ENCODE peak calls at places on chromosomes 16 and 17, in eight cellular contexts. M, O, W, P, S, H, Z and I are unnamed samples.

GRCh38 chr16:82379601-82380000 is 209.6 kb upstream of the MPHOSPH6 start:
- DNase-seq in Z (no peak), S (no peak), H (no peak), W (no peak), P (no peak), O (no peak), M (no peak), I (no peak)

GRCh38 chr16:50067290-50067853 is 1.6 kb downstream of the HEATR3 start:
- DNase-seq in S (peak), W (peak), M (no peak), H (no peak), Z (peak), P (no peak), O (no peak), I (no peak)

GRCh38 chr17:36632916-36633846 is 31.8 kb downstream of the MRM1 start:
- DNase-seq in S (no peak), O (no peak), P (no peak), H (no peak), W (no peak), M (no peak), Z (no peak), I (no peak)

GRCh38 chr17:11935734-11936406 is 61.4 kb downstream of the ZNF18 start:
- DNase-seq in W (peak), P (no peak), Z (peak), S (no peak), H (no peak), M (peak), O (peak), I (peak)

GRCh38 chr16:65070831-65071230 is 51.0 kb downstream of the CDH11 start:
- DNase-seq in S (peak), W (peak), Z (no peak), P (peak), M (no peak), O (peak), H (no peak), I (no peak)

GRCh38 chr17:8314797-8315739 is 5.0 kb downstream of the ARHGEF15 start:
- DNase-seq in P (no peak), M (no peak), Z (no peak), S (no peak), W (no peak), H (peak), O (no peak), I (no peak)

GRCh38 chr17:59846391-59847165 is 46.2 kb downstream of the TUBD1 start:
- DNase-seq in S (peak), M (no peak), P (peak), W (peak), H (no peak), O (peak), Z (no peak), I (no peak)

GRCh38 chr17:57601328-57601727 is 143.8 kb downstream of the CCDC182 start:
- DNase-seq in Z (no peak), W (no peak), H (peak), S (no peak), P (no peak), O (no peak), M (no peak), I (no peak)

GRCh38 chr16:58732545-58733247 is 1.4 kb downstream of the GOT2 start:
- DNase-seq in S (no peak), M (no peak), O (no peak), Z (no peak), P (no peak), H (no peak), W (no peak), I (no peak)

GRCh38 chr17:27241346-27241946 is 52.5 kb upstream of the WSB1 start:
- DNase-seq in P (no peak), H (no peak), O (peak), S (no peak), M (no peak), W (no peak), Z (no peak), I (no peak)

GRCh38 chr17:28892024-28892423 is 5.5 kb downstream of the FLOT2 start:
- DNase-seq in Z (no peak), H (peak), S (no peak), O (no peak), P (no peak), M (no peak), W (no peak), I (no peak)

GRCh38 chr17:3927628-3928010 is 11.4 kb upstream of the P2RX1 start:
- DNase-seq in O (no peak), H (no peak), W (no peak), S (no peak), P (peak), M (no peak), Z (no peak), I (no peak)

GRCh38 chr17:55722016-55722706 is 503 bp downstream of the TMEM100 start:
- DNase-seq in P (no peak), O (no peak), H (no peak), S (no peak), W (no peak), Z (no peak), M (no peak), I (no peak)

GRCh38 chr17:17171991-17172939 is 33.9 kb downstream of the PLD6 start:
- DNase-seq in Z (no peak), W (no peak), O (no peak), M (no peak), S (no peak), H (no peak), P (no peak), I (no peak)
- TF ChIP-seq CTCF in Z (no peak), W (no peak), O (no peak), M (peak), S (no peak), H (no peak), P (no peak), I (no peak)

GRCh38 chr16:10367616-10368188 is 18.2 kb upstream of the ATF7IP2 start:
- DNase-seq in M (no peak), P (no peak), W (no peak), Z (no peak), O (no peak), S (no peak), H (no peak), I (peak)

GRCh38 chr16:10356870-10357842 is 28.7 kb upstream of the ATF7IP2 start:
- DNase-seq in H (no peak), P (no peak), W (no peak), O (no peak), Z (no peak), S (no peak), M (no peak), I (no peak)

GRCh38 chr16:10362077-10362863 is 23.6 kb upstream of the ATF7IP2 start:
- DNase-seq in O (no peak), M (no peak), H (no peak), S (no peak), Z (no peak), W (no peak), P (no peak), I (peak)
- TF ChIP-seq CTCF in O (no peak), M (no peak), H (no peak), S (no peak), Z (no peak), W (no peak), P (no peak), I (no peak)

GRCh38 chr17:63249256-63250006 is 196.7 kb downstream of the CYB561 start:
- DNase-seq in S (no peak), W (no peak), M (no peak), Z (no peak), H (no peak), P (no peak), O (no peak), I (no peak)
- TF ChIP-seq CTCF in S (no peak), W (no peak), M (no peak), Z (no peak), H (no peak), P (no peak), O (no peak), I (no peak)

GRCh38 chr17:66855204-66855603 is 20.3 kb downstream of the CACNG5 start:
- DNase-seq in S (no peak), P (no peak), O (no peak), Z (no peak), M (no peak), H (no peak), W (no peak), I (no peak)
- TF ChIP-seq CTCF in S (no peak), P (no peak), O (no peak), Z (peak), M (peak), H (no peak), W (no peak), I (no peak)

DNA sequence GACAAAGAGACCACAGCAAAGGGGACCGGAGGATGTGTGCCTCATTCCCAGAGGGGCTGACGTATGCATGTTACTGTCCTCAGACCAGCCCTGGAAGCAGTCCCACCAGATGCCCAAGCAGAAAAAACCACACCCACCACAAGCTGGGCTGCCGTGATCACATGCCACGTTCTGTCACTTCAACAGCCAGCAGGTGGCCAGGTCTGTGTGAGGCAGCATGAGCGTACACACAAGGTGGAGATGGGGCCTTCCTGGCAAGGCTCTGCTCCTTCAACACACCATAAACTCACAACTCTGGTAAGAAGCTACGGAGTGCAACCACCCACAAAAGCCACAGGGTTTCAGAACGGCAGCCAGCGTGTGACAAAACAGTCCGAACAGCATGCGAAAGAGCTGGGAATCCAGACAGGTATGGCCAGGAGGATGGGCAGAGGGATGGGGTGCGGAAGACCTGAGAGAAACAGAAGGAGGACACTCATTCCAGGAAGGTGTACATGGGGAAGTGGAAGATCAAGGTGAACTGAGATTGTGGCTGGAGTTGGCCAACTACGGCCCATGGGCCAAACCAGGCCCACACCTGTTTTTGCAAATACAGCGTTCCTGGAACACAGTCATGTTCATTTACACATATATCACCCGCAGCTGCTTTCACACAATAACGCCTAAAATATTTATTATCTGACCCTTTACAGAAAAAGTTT is 27.9 kb downstream of the MBTPS1 start:
- DNase-seq in W (no peak), M (no peak), S (no peak), O (peak), P (no peak), H (peak), Z (no peak), I (peak)
- TF ChIP-seq CTCF in W (no peak), M (no peak), S (no peak), O (no peak), P (no peak), H (no peak), Z (no peak), I (no peak)

GRCh38 chr17:13909901-13910519 is 159.3 kb upstream of the COX10 start:
- DNase-seq in P (no peak), Z (no peak), W (no peak), H (no peak), M (no peak), O (no peak), S (no peak), I (no peak)
- TF ChIP-seq CTCF in P (no peak), Z (no peak), W (no peak), H (no peak), M (no peak), O (no peak), S (no peak), I (no peak)

GRCh38 chr16:20799599-20799998 is 6.7 kb downstream of the ERI2 start:
- DNase-seq in O (no peak), H (no peak), Z (no peak), P (no peak), M (no peak), S (no peak), W (no peak), I (no peak)
- TF ChIP-seq CTCF in O (peak), H (no peak), Z (no peak), P (peak), M (peak), S (peak), W (peak), I (peak)

DNA sequence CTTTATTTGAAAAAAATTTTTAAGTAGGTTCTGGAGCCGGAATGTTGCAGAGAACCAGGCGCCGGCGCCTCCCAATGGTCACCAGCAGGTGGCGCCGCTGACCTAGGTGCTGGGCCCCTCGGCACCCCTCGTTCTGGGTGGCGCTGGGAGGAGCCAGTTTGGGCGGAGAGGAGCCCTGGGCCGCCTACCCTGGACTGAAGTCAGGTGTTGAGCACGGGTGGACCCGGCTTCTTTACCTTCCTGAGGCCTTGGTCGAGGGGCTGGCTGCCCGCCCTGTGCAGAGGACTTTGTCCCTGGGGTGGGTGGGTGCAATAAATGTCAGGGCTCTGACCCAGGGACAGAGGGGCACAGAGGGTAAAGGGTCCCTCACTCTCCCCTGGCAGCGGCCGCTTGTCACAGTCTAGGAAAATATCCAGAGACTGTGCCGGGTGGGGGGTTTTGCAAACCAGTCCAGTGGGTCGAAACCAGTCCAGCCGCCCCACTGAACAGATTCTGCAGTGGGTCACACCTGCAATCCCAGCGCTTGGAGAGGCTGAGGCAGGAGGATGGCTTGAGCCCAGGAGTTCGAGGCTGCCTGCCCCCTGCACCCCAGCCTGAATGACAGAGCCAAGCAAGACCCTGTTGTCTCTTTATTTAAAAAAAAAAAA is 30.1 kb upstream of the TNFRSF13B start:
- DNase-seq in W (peak), H (peak), M (peak), S (peak), P (peak), O (peak), Z (peak), I (peak)
- TF ChIP-seq CTCF in W (peak), H (peak), M (peak), S (peak), P (peak), O (peak), Z (peak), I (peak)

GRCh38 chr16:87499189-87499486 is 6.3 kb upstream of the ZCCHC14 start:
- DNase-seq in W (no peak), M (no peak), H (no peak), O (no peak), P (no peak), S (no peak), Z (no peak), I (no peak)

GRCh38 chr16:87498324-87499188 is 5.7 kb upstream of the ZCCHC14 start:
- DNase-seq in H (no peak), Z (no peak), M (no peak), O (no peak), S (no peak), P (no peak), W (no peak), I (no peak)

GRCh38 chr16:87492721-87493554 is at the start of gene ZCCHC14:
- DNase-seq in H (peak), Z (peak), O (peak), W (peak), P (peak), M (peak), S (peak), I (peak)

GRCh38 chr16:87495578-87495977 is 2.8 kb upstream of the ZCCHC14 start:
- DNase-seq in O (no peak), H (no peak), P (no peak), W (no peak), S (no peak), Z (no peak), M (no peak), I (no peak)

DNA sequence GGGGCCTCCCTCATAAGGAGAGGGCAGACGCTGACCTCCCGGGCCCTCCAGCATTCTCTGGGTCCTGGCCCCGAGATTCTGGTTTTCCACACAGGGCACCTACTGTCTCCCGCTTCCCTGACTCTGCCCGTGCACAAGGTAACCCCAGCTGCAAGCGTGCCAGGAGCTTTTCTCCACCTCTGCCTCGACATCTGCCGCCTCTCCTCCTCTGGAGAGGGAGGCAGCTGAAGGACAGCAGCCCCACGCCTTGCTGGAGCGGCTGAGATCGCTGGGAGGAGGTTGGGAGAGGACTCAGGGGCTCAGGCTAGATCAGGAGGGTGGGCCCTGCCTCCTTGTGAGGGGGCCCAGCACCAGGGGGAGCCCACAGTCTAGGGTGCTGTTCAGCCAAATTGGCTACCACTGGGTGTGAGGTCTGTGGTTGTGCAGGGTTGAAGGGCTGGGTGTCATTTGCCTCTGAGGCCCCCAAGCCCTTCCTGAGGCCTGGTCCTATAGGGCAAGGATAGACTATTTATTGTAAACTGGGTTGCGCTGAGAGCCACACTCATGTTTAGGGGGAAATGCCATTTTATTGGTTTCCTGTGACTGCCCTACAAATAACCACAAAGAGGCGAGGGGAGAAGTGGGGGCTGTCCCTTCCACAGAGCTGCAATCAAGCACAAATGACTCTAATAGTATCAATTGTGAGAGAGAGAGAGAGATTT is 3.4 kb upstream of the ZCCHC14 start:
- DNase-seq in W (no peak), Z (no peak), O (no peak), S (no peak), H (no peak), M (no peak), P (no peak), I (no peak)
- TF ChIP-seq CTCF in W (no peak), Z (no peak), O (no peak), S (no peak), H (no peak), M (no peak), P (no peak), I (no peak)